ENCODE peak calls at places on chromosome 5, in six cellular contexts. One of them, this sample, is unnamed.

GRCh38 chr5:131952286-131952857 is 6.9 kb upstream of the MEIKIN start:
- DNase-seq in dorsolateral prefrontal cortex: no peak
- DNase-seq in DMS153: no peak
- DNase-seq in anterior cingulate cortex: no peak
- DNase-seq in NAMALWA: no peak
- DNase-seq in choroid plexus epithelial cell: peak; percentile 43
- DNase-seq in this sample: peak; percentile 6

GRCh38 chr5:1069720-1070088 is 42.2 kb downstream of the SLC12A7 start:
- DNase-seq in choroid plexus epithelial cell: no peak
- DNase-seq in DMS153: no peak
- DNase-seq in anterior cingulate cortex: no peak
- DNase-seq in dorsolateral prefrontal cortex: no peak
- DNase-seq in NAMALWA: no peak
- DNase-seq in this sample: no peak

GRCh38 chr5:58818515-58818914 is 235.6 kb downstream of the RAB3C start:
- DNase-seq in dorsolateral prefrontal cortex: no peak
- DNase-seq in choroid plexus epithelial cell: no peak
- DNase-seq in DMS153: no peak
- DNase-seq in NAMALWA: no peak
- DNase-seq in anterior cingulate cortex: no peak
- DNase-seq in this sample: no peak

GRCh38 chr5:7015586-7016256 is 302.5 kb downstream of the TENT4A start:
- DNase-seq in choroid plexus epithelial cell: no peak
- DNase-seq in NAMALWA: peak; percentile 44
- DNase-seq in DMS153: no peak
- DNase-seq in anterior cingulate cortex: no peak
- DNase-seq in dorsolateral prefrontal cortex: no peak
- DNase-seq in this sample: no peak

GRCh38 chr5:57219386-57219785 is 45.5 kb downstream of the GPBP1 start:
- DNase-seq in NAMALWA: no peak
- DNase-seq in anterior cingulate cortex: no peak
- DNase-seq in dorsolateral prefrontal cortex: no peak
- DNase-seq in choroid plexus epithelial cell: peak; percentile 18
- DNase-seq in DMS153: no peak
- DNase-seq in this sample: no peak

GRCh38 chr5:108212775-108213346 is 169.0 kb downstream of the FBXL17 start:
- DNase-seq in anterior cingulate cortex: no peak
- DNase-seq in NAMALWA: no peak
- DNase-seq in dorsolateral prefrontal cortex: no peak
- DNase-seq in choroid plexus epithelial cell: peak; percentile 78
- DNase-seq in DMS153: no peak
- DNase-seq in this sample: peak; percentile 40

GRCh38 chr5:9456435-9457042 is 89.3 kb downstream of the SEMA5A start:
- DNase-seq in anterior cingulate cortex: no peak
- DNase-seq in choroid plexus epithelial cell: peak; percentile 85
- DNase-seq in NAMALWA: no peak
- DNase-seq in dorsolateral prefrontal cortex: no peak
- DNase-seq in DMS153: no peak
- DNase-seq in this sample: peak; percentile 95

GRCh38 chr5:5278815-5279381 is 138.8 kb downstream of the ADAMTS16 start:
- DNase-seq in dorsolateral prefrontal cortex: no peak
- DNase-seq in DMS153: no peak
- DNase-seq in anterior cingulate cortex: no peak
- DNase-seq in choroid plexus epithelial cell: no peak
- DNase-seq in NAMALWA: no peak
- DNase-seq in this sample: no peak

GRCh38 chr5:180353963-180354574 is 933 bp upstream of the GFPT2 start:
- DNase-seq in dorsolateral prefrontal cortex: no peak
- DNase-seq in NAMALWA: no peak
- DNase-seq in choroid plexus epithelial cell: peak; percentile 24
- DNase-seq in anterior cingulate cortex: no peak
- DNase-seq in DMS153: no peak
- DNase-seq in this sample: no peak

GRCh38 chr5:142814122-142814521 is 43.9 kb downstream of the ARHGAP26 start:
- DNase-seq in choroid plexus epithelial cell: peak; percentile 30
- DNase-seq in DMS153: no peak
- DNase-seq in NAMALWA: no peak
- DNase-seq in anterior cingulate cortex: no peak
- DNase-seq in dorsolateral prefrontal cortex: no peak
- DNase-seq in this sample: no peak

GRCh38 chr5:88660947-88661869 is 221.8 kb downstream of the MEF2C start:
- DNase-seq in dorsolateral prefrontal cortex: peak; percentile 96
- DNase-seq in NAMALWA: peak; percentile 68
- DNase-seq in DMS153: peak; percentile 84
- DNase-seq in anterior cingulate cortex: peak; percentile 98
- DNase-seq in choroid plexus epithelial cell: peak; percentile 52
- DNase-seq in this sample: peak; percentile 97

GRCh38 chr5:132736853-132737833 is at the start of gene KIF3A:
- DNase-seq in DMS153: peak; percentile 80
- DNase-seq in dorsolateral prefrontal cortex: peak; percentile 94
- DNase-seq in NAMALWA: peak; percentile 99
- DNase-seq in choroid plexus epithelial cell: peak; percentile 97
- DNase-seq in anterior cingulate cortex: peak; percentile 96
- DNase-seq in this sample: peak; percentile 94

GRCh38 chr5:180069589-180070247 is 1.8 kb downstream of the RNF130 start:
- DNase-seq in NAMALWA: no peak
- DNase-seq in choroid plexus epithelial cell: peak; percentile 14
- DNase-seq in dorsolateral prefrontal cortex: peak; percentile 84
- DNase-seq in DMS153: no peak
- DNase-seq in anterior cingulate cortex: peak; percentile 72
- DNase-seq in this sample: peak; percentile 26

GRCh38 chr5:73179730-73180129 is 6.7 kb downstream of the TMEM174 start:
- DNase-seq in DMS153: peak; percentile 30
- DNase-seq in choroid plexus epithelial cell: no peak
- DNase-seq in dorsolateral prefrontal cortex: no peak
- DNase-seq in NAMALWA: no peak
- DNase-seq in anterior cingulate cortex: no peak
- DNase-seq in this sample: no peak

GRCh38 chr5:103259705-103260355 is 1.3 kb downstream of the MACIR start:
- DNase-seq in dorsolateral prefrontal cortex: peak; percentile 46
- DNase-seq in DMS153: no peak
- DNase-seq in NAMALWA: peak; percentile 45
- DNase-seq in anterior cingulate cortex: peak; percentile 78
- DNase-seq in choroid plexus epithelial cell: peak; percentile 46
- DNase-seq in this sample: peak; percentile 59

GRCh38 chr5:19031491-19031890 is 956.5 kb downstream of the CDH18 start:
- DNase-seq in DMS153: no peak
- DNase-seq in choroid plexus epithelial cell: no peak
- DNase-seq in NAMALWA: no peak
- DNase-seq in anterior cingulate cortex: no peak
- DNase-seq in dorsolateral prefrontal cortex: no peak
- DNase-seq in this sample: no peak

GRCh38 chr5:111072949-111073682 is 1.6 kb downstream of the TSLP start:
- DNase-seq in DMS153: no peak
- DNase-seq in anterior cingulate cortex: no peak
- DNase-seq in NAMALWA: peak; percentile 20
- DNase-seq in dorsolateral prefrontal cortex: no peak
- DNase-seq in choroid plexus epithelial cell: peak; percentile 36
- DNase-seq in this sample: no peak

GRCh38 chr5:147534172-147534951 is 24.5 kb upstream of the DPYSL3 start:
- DNase-seq in dorsolateral prefrontal cortex: no peak
- DNase-seq in DMS153: no peak
- DNase-seq in NAMALWA: no peak
- DNase-seq in choroid plexus epithelial cell: peak; percentile 81
- DNase-seq in anterior cingulate cortex: no peak
- DNase-seq in this sample: peak; percentile 64

GRCh38 chr5:135251099-135251498 is 147.9 kb downstream of the MACROH2A1 start:
- DNase-seq in DMS153: no peak
- DNase-seq in choroid plexus epithelial cell: no peak
- DNase-seq in anterior cingulate cortex: no peak
- DNase-seq in dorsolateral prefrontal cortex: no peak
- DNase-seq in NAMALWA: no peak
- DNase-seq in this sample: no peak

GRCh38 chr5:34045996-34046395 is 3.0 kb upstream of the C1QTNF3 start:
- DNase-seq in DMS153: no peak
- DNase-seq in dorsolateral prefrontal cortex: no peak
- DNase-seq in anterior cingulate cortex: no peak
- DNase-seq in NAMALWA: no peak
- DNase-seq in choroid plexus epithelial cell: peak; percentile 36
- DNase-seq in this sample: peak; percentile 82

GRCh38 chr5:157029457-157029856 is 29.5 kb downstream of the HAVCR1 start:
- DNase-seq in NAMALWA: no peak
- DNase-seq in choroid plexus epithelial cell: no peak
- DNase-seq in DMS153: no peak
- DNase-seq in anterior cingulate cortex: no peak
- DNase-seq in dorsolateral prefrontal cortex: no peak
- DNase-seq in this sample: no peak

GRCh38 chr5:65718576-65719310 is 3.2 kb downstream of the SGTB start:
- DNase-seq in DMS153: no peak
- DNase-seq in choroid plexus epithelial cell: no peak
- DNase-seq in NAMALWA: no peak
- DNase-seq in dorsolateral prefrontal cortex: no peak
- DNase-seq in anterior cingulate cortex: no peak
- DNase-seq in this sample: no peak

GRCh38 chr5:76527685-76528161 is 95.5 kb downstream of the F2RL2 start:
- DNase-seq in DMS153: no peak
- DNase-seq in NAMALWA: no peak
- DNase-seq in dorsolateral prefrontal cortex: no peak
- DNase-seq in choroid plexus epithelial cell: peak; percentile 42
- DNase-seq in anterior cingulate cortex: no peak
- DNase-seq in this sample: peak; percentile 19

GRCh38 chr5:174607205-174607604 is 117.2 kb upstream of the MSX2 start:
- DNase-seq in choroid plexus epithelial cell: no peak
- DNase-seq in anterior cingulate cortex: no peak
- DNase-seq in NAMALWA: no peak
- DNase-seq in dorsolateral prefrontal cortex: no peak
- DNase-seq in DMS153: no peak
- DNase-seq in this sample: no peak

This sample was measured in astrocyte of the spinal cord.